ENCODE peak calls at places on chromosomes 4 and X, in four cellular contexts. J is cardiac fibroblast, N is endothelial cell, E is bronchial epithelial cell. K is an unnamed sample.
A peak's percentile ranks its signal among the peaks of the same experiment; 100 is the strongest.

GRCh38 chrX:1592128-1592862 is 891 bp downstream of the AKAP17A start:
- DNase-seq in J (no peak), N (peak; percentile 19), E (peak; percentile 21), K (peak; percentile 31)

GRCh38 chr4:114417214-114417613 is 181.4 kb upstream of the UGT8 start:
- DNase-seq in J (no peak), N (no peak), E (peak; percentile 3), K (peak; percentile 17)

GRCh38 chr4:98557497-98557896 is 100.9 kb downstream of the TSPAN5 start:
- DNase-seq in J (peak; percentile 43), E (peak; percentile 80), N (no peak), K (peak; percentile 41)

GRCh38 chr4:1243451-1244080 is 5.4 kb downstream of the CTBP1 start:
- DNase-seq in E (no peak), J (no peak), N (no peak), K (no peak)

GRCh38 chrX:14363719-14364118 is 165.6 kb upstream of the GLRA2 start:
- DNase-seq in E (peak; percentile 43), J (no peak), N (no peak), K (no peak)

GRCh38 chrX:133258481-133258880 is 40.3 kb upstream of the TFDP3 start:
- DNase-seq in J (no peak), E (peak; percentile 68), N (no peak), K (no peak)

GRCh38 chr4:11546391-11547160 is 117.9 kb upstream of the HS3ST1 start:
- DNase-seq in N (no peak), J (no peak), E (peak; percentile 40), K (no peak)

GRCh38 chr4:39157520-39157919 is 24.8 kb upstream of the WDR19 start:
- DNase-seq in J (no peak), E (no peak), N (no peak), K (no peak)

GRCh38 chr4:38328963-38329729 is 334.9 kb upstream of the KLF3 start:
- DNase-seq in E (no peak), N (no peak), J (no peak), K (no peak)

GRCh38 chrX:132336172-132336571 is 116.9 kb upstream of the RAP2C start:
- DNase-seq in J (no peak), N (no peak), E (no peak), K (no peak)

GRCh38 chr4:7957113-7957656 is 17.5 kb upstream of the AFAP1 start:
- DNase-seq in J (no peak), E (no peak), N (no peak), K (no peak)

GRCh38 chr4:139834210-139834609 is 168.6 kb downstream of the MGST2 start:
- DNase-seq in N (no peak), E (no peak), J (no peak), K (no peak)

GRCh38 chr4:123746981-123747380 is 350.4 kb downstream of the SPRY1 start:
- DNase-seq in J (peak; percentile 79), E (no peak), N (no peak), K (no peak)

GRCh38 chrX:151771726-151772125 is 37.2 kb downstream of the CNGA2 start:
- DNase-seq in N (no peak), E (no peak), J (no peak), K (no peak)

GRCh38 chr4:26239796-26240195 is 81.0 kb upstream of the RBPJ start:
- DNase-seq in E (no peak), N (no peak), J (no peak), K (no peak)

GRCh38 chr4:52946811-52947210 is 84.7 kb downstream of the RASL11B start:
- DNase-seq in E (no peak), N (no peak), J (no peak), K (no peak)

GRCh38 chr4:168587326-168588125 is 90.7 kb downstream of the PALLD start:
- DNase-seq in E (peak; percentile 90), N (no peak), J (peak; percentile 82), K (peak; percentile 86)

GRCh38 chrX:85922821-85923220 is 124.5 kb downstream of the CHM start:
- DNase-seq in J (peak; percentile 31), E (peak; percentile 76), N (no peak), K (peak; percentile 5)

GRCh38 chr4:6416518-6417286 is 55.7 kb downstream of the PPP2R2C start:
- DNase-seq in J (no peak), E (no peak), N (no peak), K (no peak)

GRCh38 chr4:76011700-76012387 is 4.5 kb upstream of the CXCL9 start:
- DNase-seq in N (no peak), J (peak; percentile 71), E (peak; percentile 84), K (peak; percentile 34)

GRCh38 chrX:15930585-15930984 is 76.0 kb upstream of the AP1S2 start:
- DNase-seq in N (no peak), J (peak; percentile 46), E (peak; percentile 49), K (peak; percentile 18)

GRCh38 chr4:54322817-54323417 is 93.8 kb downstream of the PDGFRA start:
- DNase-seq in J (peak; percentile 67), N (peak; percentile 77), E (peak; percentile 58), K (peak; percentile 74)

GRCh38 chr4:128524311-128524710 is 236.7 kb upstream of the PGRMC2 start:
- DNase-seq in J (peak; percentile 95), N (no peak), E (peak; percentile 90), K (peak; percentile 74)

GRCh38 chrX:103417370-103417769 is 41.0 kb downstream of the BEX3 start:
- DNase-seq in N (no peak), E (no peak), J (no peak), K (no peak)

GRCh38 chrX:149825424-149825823 is 43.7 kb downstream of the MAGEA9 start:
- DNase-seq in E (no peak), J (peak; percentile 17), N (peak; percentile 41), K (no peak)

GRCh38 chr4:89486042-89486441 is 178.4 kb upstream of the GPRIN3 start:
- DNase-seq in J (peak; percentile 71), N (no peak), E (peak; percentile 23), K (no peak)
- TF ChIP-seq CTCF in J (peak; percentile 47), N (no peak), E (peak; percentile 11), K (peak; percentile 44)

GRCh38 chr4:40626183-40626990 is 3.3 kb downstream of the RBM47 start:
- DNase-seq in N (no peak), J (peak; percentile 31), E (peak; percentile 77), K (no peak)

GRCh38 chr4:40630335-40631021 is 814 bp upstream of the RBM47 start:
- DNase-seq in J (no peak), E (peak; percentile 71), N (peak; percentile 52), K (peak; percentile 40)

GRCh38 chr4:40628888-40629287 is 776 bp downstream of the RBM47 start:
- DNase-seq in J (no peak), E (peak; percentile 66), N (no peak), K (no peak)

GRCh38 chr4:40627540-40627939 is 2.1 kb downstream of the RBM47 start:
- DNase-seq in E (peak; percentile 53), N (no peak), J (no peak), K (no peak)

GRCh38 chr4:40629401-40630334 is at the start of gene RBM47:
- DNase-seq in E (peak; percentile 84), J (peak; percentile 65), N (peak; percentile 59), K (peak; percentile 72)
- TF ChIP-seq CTCF in E (peak; percentile 38), J (peak; percentile 9), N (no peak), K (peak; percentile 32)

GRCh38 chrX:46574337-46574940 is 874 bp downstream of the CHST7 start:
- DNase-seq in J (peak; percentile 15), N (peak; percentile 47), E (no peak), K (no peak)

GRCh38 chrX:46574941-46575381 is 1.4 kb downstream of the CHST7 start:
- DNase-seq in N (peak; percentile 5), J (peak; percentile 18), E (no peak), K (no peak)

GRCh38 chrX:46572295-46572936 is 1.1 kb upstream of the CHST7 start:
- DNase-seq in J (no peak), N (no peak), E (no peak), K (no peak)

GRCh38 chrX:46573896-46574336 is 351 bp downstream of the CHST7 start:
- DNase-seq in N (peak; percentile 45), J (peak; percentile 52), E (peak; percentile 44), K (no peak)

GRCh38 chrX:46573331-46573895 is at the start of gene CHST7:
- DNase-seq in J (peak; percentile 67), N (peak; percentile 66), E (peak; percentile 31), K (peak; percentile 61)
- TF ChIP-seq CTCF in J (peak; percentile 28), N (no peak), E (peak; percentile 2), K (peak; percentile 25)

GRCh38 chr4:154854362-154854761 is 73.3 kb downstream of the RBM46 start:
- DNase-seq in E (peak; percentile 39), N (no peak), J (peak; percentile 34), K (peak; percentile 23)
- TF ChIP-seq CTCF in E (peak; percentile 29), N (peak; percentile 30), J (peak; percentile 13), K (peak; percentile 19)

DNA sequence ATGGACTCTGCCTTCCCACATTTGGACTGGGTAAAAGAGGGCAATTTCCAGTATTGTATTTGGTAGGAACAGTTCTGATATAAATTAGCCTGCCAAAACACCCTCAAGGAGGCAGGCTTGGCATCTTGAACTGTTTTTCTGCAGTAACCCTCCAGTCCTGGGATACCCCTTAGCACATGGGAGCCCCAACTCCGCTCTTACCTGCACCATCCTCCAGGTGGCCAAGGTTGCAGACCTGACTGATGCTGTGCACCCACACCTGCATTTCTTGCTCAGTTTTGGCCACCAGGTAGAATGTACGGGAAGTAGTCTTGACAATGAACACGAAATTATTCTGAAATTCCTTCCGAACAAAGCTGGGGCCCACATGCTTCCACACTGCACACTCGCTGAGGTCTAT is 35.1 kb downstream of the GAB3 start:
- DNase-seq in N (no peak), J (no peak), E (no peak), K (no peak)
- TF ChIP-seq CTCF in N (no peak), J (no peak), E (no peak), K (no peak)